ENCODE peak calls at places on chromosomes 5 and 9, in six cellular contexts. G is adipocyte, D is AG20443, W is GM12891, T is EL, P is putamen. X is an unnamed sample.

GRCh38 chr5:111173476-111173875 is 50.7 kb upstream of the CAMK4 start:
- DNase-seq in W (no peak), D (no peak), G (peak), P (no peak), T (no peak), X (no peak)

GRCh38 chr9:98707158-98708102 is 1.3 kb downstream of the GABBR2 start:
- DNase-seq in T (peak), P (peak), W (peak), G (peak), D (peak), X (no peak)

GRCh38 chr9:71885467-71885866 is 25.5 kb downstream of the ABHD17B start:
- DNase-seq in T (no peak), W (no peak), P (no peak), G (no peak), D (no peak), X (no peak)

GRCh38 chr5:170313344-170313743 is 15.8 kb upstream of the LCP2 start:
- DNase-seq in W (no peak), G (no peak), P (no peak), D (no peak), T (no peak), X (no peak)

GRCh38 chr5:79962580-79963222 is 28.4 kb downstream of the MTX3 start:
- DNase-seq in T (peak), W (no peak), D (peak), G (peak), P (no peak), X (no peak)

GRCh38 chr9:112761912-112762651 is 11.5 kb downstream of the SNX30 start:
- DNase-seq in T (no peak), P (no peak), D (no peak), G (no peak), W (no peak), X (no peak)

GRCh38 chr9:132673355-132673754 is 3.1 kb downstream of the GTF3C4 start:
- DNase-seq in P (no peak), T (peak), W (no peak), G (peak), D (peak), X (no peak)

GRCh38 chr5:163915481-163915961 is 410.1 kb downstream of the MAT2B start:
- DNase-seq in T (peak), D (no peak), W (peak), G (peak), P (no peak), X (no peak)

GRCh38 chr5:57493034-57493433 is 10.4 kb upstream of the ACTBL2 start:
- DNase-seq in D (no peak), P (no peak), T (no peak), W (no peak), G (no peak), X (no peak)